ENCODE peak calls at places on chromosomes 6 and 20, in nine cellular contexts. I is CD4-positive, alpha-beta T cell; F is upper lobe of right lung; N is left ventricle myocardium inferior; T is GF-D8; O is NCI-H1436 treated with DMSO at 0.1 percent for 48 hours; Y is SW480; V is neuronal stem cell; G is NCI-H1092 treated with DMSO at 0.1 percent for 48 hours. J is an unnamed sample.
A peak's percentile ranks its signal among the peaks of the same experiment; 100 is the strongest.

GRCh38 chr20:40519928-40520327 is 169.1 kb downstream of the MAFB start:
- DNase-seq in I (no peak), F (no peak), N (no peak), T (no peak), O (no peak), Y (no peak), V (no peak), G (no peak), J (no peak)

GRCh38 chr6:129748212-129748900 is 38.4 kb upstream of the ARHGAP18 start:
- DNase-seq in I (peak; percentile 28), F (no peak), N (no peak), T (no peak), O (no peak), Y (peak; percentile 79), V (no peak), G (no peak), J (peak; percentile 68)

GRCh38 chr6:156931283-156931682 is 154.1 kb downstream of the ARID1B start:
- DNase-seq in I (no peak), F (no peak), N (no peak), T (no peak), O (no peak), Y (no peak), V (no peak), G (no peak), J (no peak)

GRCh38 chr20:34309691-34310090 is 6.5 kb upstream of the AHCY start:
- DNase-seq in I (no peak), F (no peak), N (no peak), T (no peak), O (no peak), Y (no peak), V (no peak), G (no peak), J (no peak)

GRCh38 chr20:21781446-21782075 is 76.1 kb downstream of the PAX1 start:
- DNase-seq in I (no peak), F (no peak), N (no peak), T (no peak), O (no peak), Y (no peak), V (no peak), G (no peak), J (no peak)

GRCh38 chr20:46099491-46100287 is 9.9 kb upstream of the NCOA5 start:
- DNase-seq in I (no peak), F (peak; percentile 72), N (peak; percentile 23), T (no peak), O (no peak), Y (no peak), V (no peak), G (no peak), J (peak; percentile 82)

GRCh38 chr6:132919476-132919875 is 105.1 kb downstream of the RPS12 start:
- DNase-seq in I (no peak), F (peak; percentile 87), N (peak; percentile 69), T (no peak), O (no peak), Y (no peak), V (no peak), G (no peak), J (no peak)

GRCh38 chr6:3228046-3228671 is 706 bp upstream of the TUBB2B start:
- DNase-seq in I (no peak), F (no peak), N (no peak), T (no peak), O (peak; percentile 66), Y (peak; percentile 87), V (peak; percentile 81), G (peak; percentile 72), J (peak; percentile 86)

GRCh38 chr20:31719644-31720485 is 2.8 kb downstream of the BCL2L1 start:
- DNase-seq in I (no peak), F (no peak), N (no peak), T (no peak), O (no peak), Y (peak; percentile 96), V (no peak), G (peak; percentile 12), J (no peak)

GRCh38 chr6:168442646-168443045 is 1.7 kb downstream of the SMOC2 start:
- DNase-seq in I (no peak), F (no peak), N (no peak), T (no peak), O (no peak), Y (no peak), V (no peak), G (no peak), J (no peak)

GRCh38 chr6:90936286-90936685 is 349.4 kb upstream of the MAP3K7 start:
- DNase-seq in I (no peak), F (no peak), N (no peak), T (no peak), O (no peak), Y (no peak), V (no peak), G (no peak), J (no peak)

GRCh38 chr20:33785503-33785902 is 25.6 kb upstream of the CHMP4B start:
- DNase-seq in I (no peak), F (no peak), N (no peak), T (no peak), O (no peak), Y (no peak), V (no peak), G (no peak), J (no peak)

GRCh38 chr6:1088441-1089001 is 223.4 kb upstream of the FOXQ1 start:
- DNase-seq in I (no peak), F (no peak), N (no peak), T (no peak), O (no peak), Y (no peak), V (no peak), G (no peak), J (no peak)

GRCh38 chr6:125257351-125257750 is 44.4 kb downstream of the HDDC2 start:
- DNase-seq in I (no peak), F (no peak), N (no peak), T (no peak), O (no peak), Y (no peak), V (no peak), G (no peak), J (no peak)

GRCh38 chr6:119717942-119718341 is 368.4 kb upstream of the MAN1A1 start:
- DNase-seq in I (no peak), F (no peak), N (no peak), T (no peak), O (no peak), Y (no peak), V (no peak), G (no peak), J (no peak)

GRCh38 chr20:52230406-52230805 is 38.8 kb upstream of the ZFP64 start:
- DNase-seq in I (no peak), F (no peak), N (no peak), T (no peak), O (peak; percentile 26), Y (no peak), V (no peak), G (no peak), J (no peak)

GRCh38 chr20:57326667-57327455 is 2.7 kb upstream of the SPO11 start:
- DNase-seq in I (no peak), F (no peak), N (no peak), T (no peak), O (no peak), Y (peak; percentile 91), V (no peak), G (no peak), J (no peak)

GRCh38 chr6:151445482-151445881 is 6.4 kb downstream of the RMND1 start:
- DNase-seq in I (no peak), F (no peak), N (no peak), T (no peak), O (no peak), Y (no peak), V (no peak), G (no peak), J (no peak)

GRCh38 chr20:34579936-34580587 is 21.5 kb downstream of the MAP1LC3A start:
- DNase-seq in I (no peak), F (no peak), N (no peak), T (no peak), O (no peak), Y (peak; percentile 87), V (no peak), G (no peak), J (peak; percentile 56)

GRCh38 chr20:53752971-53753879 is 159.6 kb upstream of the ZNF217 start:
- DNase-seq in I (no peak), F (no peak), N (no peak), T (no peak), O (no peak), Y (peak; percentile 83), V (no peak), G (no peak), J (no peak)

GRCh38 chr6:134245041-134245440 is 72.9 kb downstream of the SGK1 start:
- DNase-seq in I (no peak), F (no peak), N (no peak), T (no peak), O (no peak), Y (no peak), V (no peak), G (no peak), J (no peak)

GRCh38 chr20:50551288-50551687 is 41.1 kb downstream of the PTPN1 start:
- DNase-seq in I (no peak), F (no peak), N (no peak), T (no peak), O (no peak), Y (no peak), V (no peak), G (no peak), J (no peak)

GRCh38 chr20:35648836-35649235 is 15.9 kb downstream of the CPNE1 start:
- DNase-seq in I (no peak), F (no peak), N (no peak), T (no peak), O (no peak), Y (no peak), V (no peak), G (no peak), J (no peak)

GRCh38 chr6:163841326-163841725 is 426.8 kb downstream of the QKI start:
- DNase-seq in I (no peak), F (no peak), N (no peak), T (no peak), O (no peak), Y (no peak), V (no peak), G (no peak), J (no peak)

GRCh38 chr6:26019261-26019845 is 56.8 kb downstream of the TRIM38 start:
- DNase-seq in I (no peak), F (no peak), N (no peak), T (no peak), O (no peak), Y (no peak), V (no peak), G (no peak), J (no peak)

GRCh38 chr20:41617059-41617921 is 887 bp downstream of the CHD6 start:
- DNase-seq in I (peak; percentile 37), F (peak; percentile 76), N (peak; percentile 24), T (no peak), O (no peak), Y (peak; percentile 48), V (peak; percentile 30), G (peak; percentile 51), J (peak; percentile 65)

GRCh38 chr6:56953597-56954388 is 1.1 kb upstream of the BEND6 start:
- DNase-seq in I (no peak), F (no peak), N (no peak), T (no peak), O (no peak), Y (no peak), V (peak; percentile 27), G (no peak), J (peak; percentile 60)

J was measured in GM06990.